ENCODE peak calls at places on chromosomes 2 and 18, in seven cellular contexts. E is aorta; C is small intestine; Y is GM06990; B is GM12865; P is stomach; K is CD8-positive, alpha-beta memory T cell. Z is an unnamed sample.

GRCh38 chr2:119929537-119929936 is 83.3 kb upstream of the EPB41L5 start:
- DNase-seq in Y (no peak), K (peak), E (no peak), C (peak), P (no peak), B (no peak), Z (no peak)

GRCh38 chr18:57772387-57772799 is 30.7 kb downstream of the ATP8B1 start:
- DNase-seq in B (no peak), C (peak), E (no peak), K (no peak), Y (no peak), P (peak), Z (peak)

GRCh38 chr2:159146930-159147666 is 139.4 kb downstream of the WDSUB1 start:
- DNase-seq in K (no peak), Y (no peak), E (no peak), B (no peak), P (peak), C (peak), Z (peak)

GRCh38 chr2:200025717-200026116 is 70.3 kb downstream of the MAIP1 start:
- DNase-seq in E (no peak), B (no peak), K (no peak), P (no peak), C (no peak), Y (no peak), Z (no peak)

GRCh38 chr18:13159579-13159978 is 59.0 kb upstream of the LDLRAD4 start:
- DNase-seq in K (no peak), E (no peak), B (peak), C (peak), Y (no peak), P (no peak), Z (no peak)

GRCh38 chr2:168456526-168457176 is 579 bp downstream of the CERS6 start:
- DNase-seq in B (peak), Y (peak), K (no peak), P (peak), E (peak), C (peak), Z (peak)

GRCh38 chr2:85353876-85354285 is 447 bp downstream of the RETSAT start:
- DNase-seq in B (peak), Y (no peak), E (no peak), C (peak), P (peak), K (no peak), Z (peak)

GRCh38 chr2:158718851-158719250 is 76.3 kb upstream of the DAPL1 start:
- DNase-seq in E (no peak), P (no peak), Y (no peak), C (no peak), B (no peak), K (no peak), Z (no peak)

GRCh38 chr2:239727776-239728600 is 297.2 kb downstream of the NDUFA10 start:
- DNase-seq in P (no peak), K (no peak), E (peak), Y (no peak), B (no peak), C (no peak), Z (no peak)

GRCh38 chr2:239249781-239250180 is 151.0 kb downstream of the HDAC4 start:
- DNase-seq in K (no peak), Y (no peak), E (peak), P (peak), C (no peak), B (no peak), Z (peak)

GRCh38 chr2:35443087-35443486 is 912.5 kb upstream of the CRIM1 start:
- DNase-seq in C (no peak), Y (no peak), E (no peak), B (no peak), P (no peak), K (no peak), Z (no peak)

GRCh38 chr2:2825062-2825461 is 494.0 kb upstream of the MYT1L start:
- DNase-seq in C (no peak), B (no peak), P (peak), K (no peak), E (no peak), Y (no peak), Z (no peak)

GRCh38 chr2:7209776-7210555 is 292.8 kb downstream of the RNF144A start:
- DNase-seq in K (no peak), C (no peak), Y (no peak), B (no peak), P (no peak), E (no peak), Z (no peak)

GRCh38 chr18:58347135-58347534 is 281.8 kb downstream of the ALPK2 start:
- DNase-seq in C (no peak), K (no peak), E (no peak), B (no peak), Y (no peak), P (no peak), Z (no peak)

GRCh38 chr2:118981627-118982026 is 39.6 kb downstream of the MARCO start:
- DNase-seq in B (no peak), E (no peak), K (no peak), C (no peak), Y (no peak), P (no peak), Z (no peak)

GRCh38 chr2:197079832-197080555 is 153.5 kb upstream of the PGAP1 start:
- DNase-seq in Y (no peak), B (no peak), K (no peak), P (no peak), C (peak), E (no peak), Z (no peak)

GRCh38 chr2:100771125-100771524 is 48.8 kb upstream of the NPAS2 start:
- DNase-seq in Y (no peak), C (no peak), E (no peak), P (no peak), K (no peak), B (no peak), Z (no peak)

GRCh38 chr2:213429516-213429915 is 145.3 kb downstream of the SPAG16 start:
- DNase-seq in Y (no peak), B (no peak), K (no peak), P (no peak), C (no peak), E (no peak), Z (no peak)

GRCh38 chr2:160952462-160952861 is 207.8 kb upstream of the TANK start:
- DNase-seq in C (no peak), P (no peak), E (peak), K (no peak), B (no peak), Y (no peak), Z (no peak)

GRCh38 chr2:234565201-234565600 is 68.3 kb upstream of the ARL4C start:
- DNase-seq in E (no peak), C (no peak), Y (no peak), P (no peak), K (no peak), B (no peak), Z (no peak)

GRCh38 chr2:238498691-238499295 is 72.1 kb downstream of the ASB1 start:
- DNase-seq in Y (no peak), K (no peak), B (no peak), C (no peak), E (no peak), P (peak), Z (no peak)

GRCh38 chr2:226423498-226423960 is 376.1 kb downstream of the IRS1 start:
- DNase-seq in E (peak), B (peak), C (no peak), K (no peak), Y (peak), P (peak), Z (no peak)

GRCh38 chr18:67425724-67426123 is 90.8 kb downstream of the DSEL start:
- DNase-seq in E (no peak), B (no peak), P (no peak), K (no peak), C (peak), Y (no peak), Z (no peak)

GRCh38 chr2:216285641-216286156 is 86.6 kb downstream of the MARCHF4 start:
- DNase-seq in P (no peak), C (no peak), B (no peak), E (no peak), Y (no peak), K (no peak), Z (no peak)

GRCh38 chr2:20473128-20473527 is 26.3 kb downstream of the RHOB start:
- DNase-seq in C (no peak), K (no peak), P (peak), B (no peak), Y (no peak), E (no peak), Z (no peak)

GRCh38 chr18:74455386-74455785 is 1.7 kb downstream of the DIPK1C start:
- DNase-seq in B (no peak), P (no peak), E (no peak), Y (no peak), C (no peak), K (no peak), Z (no peak)

GRCh38 chr18:74457043-74457742 is at the start of gene DIPK1C:
- DNase-seq in K (no peak), E (no peak), C (no peak), Y (no peak), B (no peak), P (no peak), Z (no peak)

GRCh38 chr18:74454279-74454741 is 2.8 kb downstream of the DIPK1C start:
- DNase-seq in B (no peak), C (no peak), P (no peak), E (no peak), Y (no peak), K (no peak), Z (no peak)

GRCh38 chr18:74456409-74457042 is 582 bp downstream of the DIPK1C start:
- DNase-seq in C (no peak), Y (no peak), E (no peak), P (no peak), B (no peak), K (no peak), Z (no peak)

DNA sequence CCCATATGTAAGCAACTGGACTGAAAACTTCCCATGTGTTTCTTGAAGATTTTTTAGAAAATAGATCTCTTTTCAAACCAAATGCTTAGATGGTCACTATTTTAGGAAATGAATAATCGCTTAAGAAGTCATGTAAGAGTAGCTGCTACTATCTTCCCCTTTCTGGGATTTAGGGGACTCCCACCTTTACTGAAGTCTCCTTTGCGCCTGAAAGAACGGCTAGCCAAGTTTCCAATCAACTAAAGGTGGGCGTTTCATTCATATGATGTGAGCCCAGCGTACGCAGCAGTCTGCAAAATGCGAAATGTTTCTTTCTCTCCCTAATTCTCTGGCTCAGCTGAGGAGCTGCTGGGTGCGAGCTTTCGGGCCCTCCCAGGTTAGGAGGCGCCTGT is 1.1 kb downstream of the DIPK1C start:
- DNase-seq in E (no peak), B (no peak), C (no peak), Y (no peak), K (no peak), P (no peak), Z (no peak)
- H3K4me3 ChIP-seq in E (no peak), B (no peak), C (peak), Y (no peak), K (no peak), P (peak), Z (peak)

GRCh38 chr2:189372688-189373257 is 68.5 kb upstream of the WDR75 start:
- DNase-seq in C (no peak), K (no peak), P (no peak), Y (no peak), B (no peak), E (no peak), Z (no peak)

GRCh38 chr2:189369566-189369965 is 71.7 kb upstream of the WDR75 start:
- DNase-seq in E (no peak), C (no peak), B (no peak), P (no peak), K (no peak), Y (no peak), Z (no peak)

GRCh38 chr2:189367343-189367742 is 73.9 kb upstream of the WDR75 start:
- DNase-seq in K (no peak), P (no peak), E (no peak), C (no peak), Y (no peak), B (no peak), Z (no peak)

GRCh38 chr2:189366349-189366748 is 74.9 kb upstream of the WDR75 start:
- DNase-seq in P (no peak), Y (no peak), E (no peak), C (no peak), B (no peak), K (no peak), Z (no peak)

GRCh38 chr2:189370719-189371118 is 70.6 kb upstream of the WDR75 start:
- DNase-seq in K (no peak), B (no peak), E (peak), C (no peak), Y (no peak), P (no peak), Z (no peak)
- H3K4me3 ChIP-seq in K (no peak), B (no peak), E (no peak), C (no peak), Y (no peak), P (no peak), Z (no peak)

GRCh38 chr2:68995911-68996310 is 17.1 kb upstream of the ANTXR1 start:
- DNase-seq in C (no peak), Y (no peak), K (no peak), E (no peak), B (no peak), P (no peak), Z (no peak)
- H3K4me3 ChIP-seq in C (no peak), Y (no peak), K (no peak), E (no peak), B (no peak), P (no peak), Z (no peak)

GRCh38 chr2:109318150-109318948 is 189.3 kb downstream of the SH3RF3 start:
- DNase-seq in P (peak), C (no peak), K (no peak), E (peak), B (no peak), Y (no peak), Z (peak)
- H3K4me3 ChIP-seq in P (no peak), C (no peak), K (no peak), E (no peak), B (no peak), Y (no peak), Z (no peak)

DNA sequence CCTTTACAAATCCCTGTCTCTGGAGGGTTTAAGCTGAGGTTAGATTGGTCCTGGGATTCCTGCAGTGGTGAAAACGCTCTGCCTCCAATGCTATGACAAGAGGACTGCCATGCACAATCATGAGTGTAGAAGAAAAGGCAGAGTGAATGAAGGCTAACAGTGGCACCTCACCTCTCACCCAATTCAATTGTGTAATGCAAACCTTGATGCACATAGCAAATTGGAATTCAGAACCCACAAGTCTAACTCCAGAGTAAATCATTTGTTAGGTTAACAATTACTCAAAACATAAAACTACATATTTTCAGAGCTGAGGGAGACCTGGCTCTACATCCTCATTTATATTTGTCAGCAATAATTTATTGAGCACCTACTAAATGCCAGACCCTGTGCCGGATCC is 1.8 kb downstream of the TGFBRAP1 start:
- DNase-seq in Y (no peak), C (no peak), B (no peak), P (no peak), E (no peak), K (no peak), Z (no peak)
- H3K4me3 ChIP-seq in Y (no peak), C (no peak), B (peak), P (no peak), E (no peak), K (no peak), Z (no peak)

GRCh38 chr2:189782221-189782671 is 1.9 kb downstream of the ORMDL1 start:
- DNase-seq in B (peak), P (no peak), E (no peak), Y (peak), C (no peak), K (no peak), Z (no peak)
- H3K4me3 ChIP-seq in B (peak), P (no peak), E (no peak), Y (peak), C (peak), K (peak), Z (no peak)

Z was measured in colonic mucosa.